ENCODE peak calls at places on chromosomes 2 and 18, in seven cellular contexts. One of them, this sample, is unnamed.

GRCh38 chr18:35618703-35619102 is 37.2 kb downstream of the GALNT1 start:
- DNase-seq in GM23248: no peak
- DNase-seq in MM.1S: no peak
- DNase-seq in IMR-90: peak; percentile 46
- DNase-seq in H9: no peak
- DNase-seq in neural progenitor cell: peak; percentile 52
- DNase-seq in GM23338: peak; percentile 47
- DNase-seq in this sample: no peak

GRCh38 chr2:36356199-36356989 is 816 bp downstream of the CRIM1 start:
- DNase-seq in GM23338: peak; percentile 58
- DNase-seq in IMR-90: peak; percentile 34
- DNase-seq in neural progenitor cell: peak; percentile 75
- DNase-seq in H9: no peak
- DNase-seq in GM23248: peak; percentile 77
- DNase-seq in MM.1S: peak; percentile 39
- DNase-seq in this sample: peak; percentile 72

GRCh38 chr2:47309952-47310800 is 92.8 kb upstream of the MSH2 start:
- DNase-seq in H9: no peak
- DNase-seq in neural progenitor cell: peak; percentile 45
- DNase-seq in GM23338: peak; percentile 15
- DNase-seq in GM23248: peak; percentile 46
- DNase-seq in MM.1S: peak; percentile 97
- DNase-seq in IMR-90: peak; percentile 51
- DNase-seq in this sample: no peak

GRCh38 chr2:43848174-43848573 is 9.4 kb downstream of the ABCG8 start:
- DNase-seq in GM23248: no peak
- DNase-seq in IMR-90: peak; percentile 29
- DNase-seq in MM.1S: peak; percentile 19
- DNase-seq in neural progenitor cell: no peak
- DNase-seq in H9: no peak
- DNase-seq in GM23338: no peak
- DNase-seq in this sample: peak; percentile 24

GRCh38 chr2:62787381-62787780 is 81.9 kb downstream of the EHBP1 start:
- DNase-seq in H9: no peak
- DNase-seq in IMR-90: peak; percentile 51
- DNase-seq in neural progenitor cell: peak; percentile 42
- DNase-seq in MM.1S: peak; percentile 30
- DNase-seq in GM23338: peak; percentile 25
- DNase-seq in GM23248: peak; percentile 57
- DNase-seq in this sample: no peak

GRCh38 chr18:31451625-31452024 is 4.1 kb downstream of the DSG3 start:
- DNase-seq in MM.1S: no peak
- DNase-seq in neural progenitor cell: no peak
- DNase-seq in IMR-90: no peak
- DNase-seq in GM23248: no peak
- DNase-seq in H9: no peak
- DNase-seq in GM23338: no peak
- DNase-seq in this sample: no peak

GRCh38 chr2:69514406-69514805 is 77.2 kb upstream of the NFU1 start:
- DNase-seq in IMR-90: peak; percentile 89
- DNase-seq in GM23248: peak; percentile 63
- DNase-seq in H9: peak; percentile 60
- DNase-seq in MM.1S: no peak
- DNase-seq in GM23338: peak; percentile 19
- DNase-seq in neural progenitor cell: peak; percentile 78
- DNase-seq in this sample: no peak

GRCh38 chr2:233195027-233195426 is 56.4 kb upstream of the ATG16L1 start:
- DNase-seq in IMR-90: no peak
- DNase-seq in MM.1S: no peak
- DNase-seq in H9: no peak
- DNase-seq in GM23338: no peak
- DNase-seq in neural progenitor cell: no peak
- DNase-seq in GM23248: no peak
- DNase-seq in this sample: no peak

GRCh38 chr2:175463639-175464310 is 282.3 kb upstream of the ATP5MC3 start:
- DNase-seq in GM23338: peak; percentile 43
- DNase-seq in GM23248: no peak
- DNase-seq in H9: peak; percentile 43
- DNase-seq in MM.1S: no peak
- DNase-seq in IMR-90: no peak
- DNase-seq in neural progenitor cell: no peak
- DNase-seq in this sample: no peak

GRCh38 chr2:240986787-240987411 is 11.5 kb upstream of the SNED1 start:
- DNase-seq in IMR-90: peak; percentile 65
- DNase-seq in H9: no peak
- DNase-seq in GM23338: no peak
- DNase-seq in neural progenitor cell: no peak
- DNase-seq in MM.1S: no peak
- DNase-seq in GM23248: peak; percentile 50
- DNase-seq in this sample: no peak

GRCh38 chr2:239381709-239382134 is 19.1 kb downstream of the HDAC4 start:
- DNase-seq in neural progenitor cell: no peak
- DNase-seq in H9: no peak
- DNase-seq in GM23338: peak; percentile 65
- DNase-seq in IMR-90: no peak
- DNase-seq in MM.1S: no peak
- DNase-seq in GM23248: no peak
- DNase-seq in this sample: no peak

GRCh38 chr2:88626171-88627054 is 851 bp downstream of the EIF2AK3 start:
- DNase-seq in H9: peak; percentile 45
- DNase-seq in MM.1S: peak; percentile 55
- DNase-seq in IMR-90: no peak
- DNase-seq in GM23248: peak; percentile 71
- DNase-seq in neural progenitor cell: peak; percentile 69
- DNase-seq in GM23338: peak; percentile 68
- DNase-seq in this sample: peak; percentile 68

GRCh38 chr18:77528877-77529276 is 279.2 kb downstream of the GALR1 start:
- DNase-seq in GM23338: no peak
- DNase-seq in MM.1S: no peak
- DNase-seq in GM23248: no peak
- DNase-seq in neural progenitor cell: no peak
- DNase-seq in H9: no peak
- DNase-seq in IMR-90: no peak
- DNase-seq in this sample: no peak
- H4K20me1 ChIP-seq in GM23338: no peaks in the 10 kb centered on the region
- H4K20me1 ChIP-seq in MM.1S: no peaks in the 10 kb centered on the region
- H4K20me1 ChIP-seq in GM23248: no peaks in the 10 kb centered on the region
- H4K20me1 ChIP-seq in neural progenitor cell: no peaks in the 10 kb centered on the region
- H4K20me1 ChIP-seq in H9: peaks cover 4% of the 10 kb centered on the region
- H4K20me1 ChIP-seq in IMR-90: no peaks in the 10 kb centered on the region
- H4K20me1 ChIP-seq in this sample: no peaks in the 10 kb centered on the region

DNA sequence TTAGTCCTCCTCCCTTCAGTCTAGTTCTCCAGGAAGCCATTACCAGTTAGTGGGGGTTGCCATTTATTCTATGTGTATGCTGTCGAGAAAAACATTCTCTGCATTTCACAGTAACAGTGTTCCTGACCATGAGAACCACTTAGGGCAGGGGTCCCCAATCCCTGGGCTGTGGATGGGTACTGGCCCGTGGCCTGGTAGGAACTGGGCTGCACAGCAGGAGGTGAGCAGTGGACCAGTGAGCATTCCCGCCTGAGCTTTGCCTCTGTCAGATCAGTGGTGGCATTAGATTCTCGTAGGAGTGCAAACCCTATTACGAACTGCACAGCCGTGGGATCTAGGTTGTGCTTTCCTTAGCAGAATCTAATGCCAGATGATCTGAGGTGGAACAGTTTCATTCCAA is 15.8 kb downstream of the ITGA4 start:
- DNase-seq in GM23248: no peak
- DNase-seq in MM.1S: no peak
- DNase-seq in neural progenitor cell: no peak
- DNase-seq in IMR-90: no peak
- DNase-seq in H9: no peak
- DNase-seq in GM23338: no peak
- DNase-seq in this sample: no peak
- H4K20me1 ChIP-seq in GM23248: no peaks in the 10 kb centered on the region
- H4K20me1 ChIP-seq in MM.1S: peaks cover 12% of the 10 kb centered on the region
- H4K20me1 ChIP-seq in neural progenitor cell: no peaks in the 10 kb centered on the region
- H4K20me1 ChIP-seq in IMR-90: no peaks in the 10 kb centered on the region
- H4K20me1 ChIP-seq in H9: no peaks in the 10 kb centered on the region
- H4K20me1 ChIP-seq in GM23338: no peaks in the 10 kb centered on the region
- H4K20me1 ChIP-seq in this sample: no peaks in the 10 kb centered on the region

GRCh38 chr18:47909484-47909883 is 21.0 kb downstream of the SMAD2 start:
- DNase-seq in neural progenitor cell: no peak
- DNase-seq in H9: no peak
- DNase-seq in GM23338: no peak
- DNase-seq in GM23248: no peak
- DNase-seq in IMR-90: no peak
- DNase-seq in MM.1S: no peak
- DNase-seq in this sample: no peak

GRCh38 chr18:47912794-47913594 is 17.5 kb downstream of the SMAD2 start:
- DNase-seq in H9: no peak
- DNase-seq in IMR-90: no peak
- DNase-seq in neural progenitor cell: no peak
- DNase-seq in GM23338: no peak
- DNase-seq in MM.1S: no peak
- DNase-seq in GM23248: no peak
- DNase-seq in this sample: no peak

GRCh38 chr18:47912343-47912742 is 18.1 kb downstream of the SMAD2 start:
- DNase-seq in GM23248: no peak
- DNase-seq in neural progenitor cell: no peak
- DNase-seq in IMR-90: no peak
- DNase-seq in MM.1S: no peak
- DNase-seq in H9: no peak
- DNase-seq in GM23338: no peak
- DNase-seq in this sample: no peak

GRCh38 chr18:47908523-47909039 is 21.9 kb downstream of the SMAD2 start:
- DNase-seq in H9: no peak
- DNase-seq in GM23338: no peak
- DNase-seq in GM23248: no peak
- DNase-seq in neural progenitor cell: no peak
- DNase-seq in MM.1S: no peak
- DNase-seq in IMR-90: no peak
- DNase-seq in this sample: no peak

DNA sequence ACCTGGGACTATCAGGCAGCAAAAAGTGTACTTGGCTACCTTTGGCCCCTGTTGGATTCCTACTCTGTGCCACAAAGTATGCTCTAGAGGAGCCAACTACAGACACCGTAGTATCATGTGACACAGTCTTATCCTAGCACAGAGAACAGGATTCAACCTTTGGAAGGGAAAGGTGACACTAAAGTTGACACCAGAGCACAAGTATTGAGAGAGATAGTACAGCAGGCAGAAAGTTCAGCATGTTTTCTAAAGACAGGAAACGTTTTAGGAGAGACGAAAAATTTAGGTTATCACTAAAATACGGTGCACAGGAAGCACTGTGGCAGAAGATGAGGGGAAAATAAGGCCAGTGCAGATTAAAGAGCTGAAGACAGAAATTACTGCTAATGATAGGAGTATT is 18.6 kb downstream of the SMAD2 start:
- DNase-seq in H9: no peak
- DNase-seq in IMR-90: no peak
- DNase-seq in MM.1S: no peak
- DNase-seq in GM23248: no peak
- DNase-seq in neural progenitor cell: no peak
- DNase-seq in GM23338: no peak
- DNase-seq in this sample: no peak
- H4K20me1 ChIP-seq in H9: no peaks in the 10 kb centered on the region
- H4K20me1 ChIP-seq in IMR-90: peaks cover 53% of the 10 kb centered on the region
- H4K20me1 ChIP-seq in MM.1S: no peaks in the 10 kb centered on the region
- H4K20me1 ChIP-seq in GM23248: peaks cover 16% of the 10 kb centered on the region
- H4K20me1 ChIP-seq in neural progenitor cell: peaks cover 98% of the 10 kb centered on the region
- H4K20me1 ChIP-seq in GM23338: peaks cover 31% of the 10 kb centered on the region
- H4K20me1 ChIP-seq in this sample: peaks cover 10% of the 10 kb centered on the region

GRCh38 chr2:235579128-235579527 is 85.3 kb downstream of the AGAP1 start:
- DNase-seq in GM23338: no peak
- DNase-seq in neural progenitor cell: no peak
- DNase-seq in H9: no peak
- DNase-seq in IMR-90: no peak
- DNase-seq in MM.1S: no peak
- DNase-seq in GM23248: no peak
- DNase-seq in this sample: no peak

GRCh38 chr2:235576337-235576910 is 82.6 kb downstream of the AGAP1 start:
- DNase-seq in GM23248: no peak
- DNase-seq in H9: no peak
- DNase-seq in GM23338: no peak
- DNase-seq in MM.1S: no peak
- DNase-seq in neural progenitor cell: no peak
- DNase-seq in IMR-90: no peak
- DNase-seq in this sample: no peak

GRCh38 chr2:235575904-235576303 is 82.1 kb downstream of the AGAP1 start:
- DNase-seq in MM.1S: no peak
- DNase-seq in IMR-90: no peak
- DNase-seq in neural progenitor cell: no peak
- DNase-seq in GM23248: no peak
- DNase-seq in GM23338: no peak
- DNase-seq in H9: no peak
- DNase-seq in this sample: no peak

GRCh38 chr2:235575431-235575830 is 81.6 kb downstream of the AGAP1 start:
- DNase-seq in neural progenitor cell: no peak
- DNase-seq in IMR-90: no peak
- DNase-seq in GM23248: no peak
- DNase-seq in MM.1S: no peak
- DNase-seq in H9: no peak
- DNase-seq in GM23338: no peak
- DNase-seq in this sample: no peak

GRCh38 chr2:235577404-235578330 is 83.8 kb downstream of the AGAP1 start:
- DNase-seq in IMR-90: peak; percentile 70
- DNase-seq in neural progenitor cell: peak; percentile 92
- DNase-seq in MM.1S: no peak
- DNase-seq in H9: no peak
- DNase-seq in GM23338: no peak
- DNase-seq in GM23248: peak; percentile 21
- DNase-seq in this sample: no peak
- H4K20me1 ChIP-seq in IMR-90: peaks cover 69% of the 10 kb centered on the region
- H4K20me1 ChIP-seq in neural progenitor cell: peaks cover 77% of the 10 kb centered on the region
- H4K20me1 ChIP-seq in MM.1S: no peaks in the 10 kb centered on the region
- H4K20me1 ChIP-seq in H9: no peaks in the 10 kb centered on the region
- H4K20me1 ChIP-seq in GM23338: peaks cover 18% of the 10 kb centered on the region
- H4K20me1 ChIP-seq in GM23248: peaks cover 9% of the 10 kb centered on the region
- H4K20me1 ChIP-seq in this sample: peaks cover 4% of the 10 kb centered on the region

GRCh38 chr2:191292869-191293268 is 47.7 kb downstream of the MYO1B start:
- DNase-seq in GM23338: no peak
- DNase-seq in H9: no peak
- DNase-seq in IMR-90: no peak
- DNase-seq in GM23248: no peak
- DNase-seq in MM.1S: no peak
- DNase-seq in neural progenitor cell: no peak
- DNase-seq in this sample: no peak
- H4K20me1 ChIP-seq in GM23338: peaks cover 7% of the 10 kb centered on the region
- H4K20me1 ChIP-seq in H9: no peaks in the 10 kb centered on the region
- H4K20me1 ChIP-seq in IMR-90: peaks cover 18% of the 10 kb centered on the region
- H4K20me1 ChIP-seq in GM23248: peaks cover 12% of the 10 kb centered on the region
- H4K20me1 ChIP-seq in MM.1S: no peaks in the 10 kb centered on the region
- H4K20me1 ChIP-seq in neural progenitor cell: peaks cover 31% of the 10 kb centered on the region
- H4K20me1 ChIP-seq in this sample: peaks cover 4% of the 10 kb centered on the region

GRCh38 chr18:9751371-9752031 is 43.4 kb downstream of the RAB31 start:
- DNase-seq in IMR-90: peak; percentile 89
- DNase-seq in MM.1S: no peak
- DNase-seq in GM23248: no peak
- DNase-seq in H9: no peak
- DNase-seq in neural progenitor cell: no peak
- DNase-seq in GM23338: no peak
- DNase-seq in this sample: no peak
- H4K20me1 ChIP-seq in IMR-90: peaks cover 13% of the 10 kb centered on the region
- H4K20me1 ChIP-seq in MM.1S: no peaks in the 10 kb centered on the region
- H4K20me1 ChIP-seq in GM23248: no peaks in the 10 kb centered on the region
- H4K20me1 ChIP-seq in H9: no peaks in the 10 kb centered on the region
- H4K20me1 ChIP-seq in neural progenitor cell: no peaks in the 10 kb centered on the region
- H4K20me1 ChIP-seq in GM23338: no peaks in the 10 kb centered on the region
- H4K20me1 ChIP-seq in this sample: no peaks in the 10 kb centered on the region

GRCh38 chr2:99636432-99637034 is 146.7 kb upstream of the REV1 start:
- DNase-seq in GM23338: no peak
- DNase-seq in MM.1S: no peak
- DNase-seq in H9: no peak
- DNase-seq in GM23248: peak; percentile 10
- DNase-seq in neural progenitor cell: no peak
- DNase-seq in IMR-90: no peak
- DNase-seq in this sample: no peak
- H4K20me1 ChIP-seq in GM23338: no peaks in the 10 kb centered on the region
- H4K20me1 ChIP-seq in MM.1S: no peaks in the 10 kb centered on the region
- H4K20me1 ChIP-seq in H9: no peaks in the 10 kb centered on the region
- H4K20me1 ChIP-seq in GM23248: no peaks in the 10 kb centered on the region
- H4K20me1 ChIP-seq in neural progenitor cell: no peaks in the 10 kb centered on the region
- H4K20me1 ChIP-seq in IMR-90: no peaks in the 10 kb centered on the region
- H4K20me1 ChIP-seq in this sample: no peaks in the 10 kb centered on the region

This sample was measured in H1.